ENCODE peak calls at places on chromosomes 6 and 20, in six cellular contexts. C is H7, U is HT-29, B is HCEC 1CT, P is GDM1, M is Karpas-422. A is an unnamed sample.
A peak's percentile ranks its signal among the peaks of the same experiment; 100 is the strongest.

GRCh38 chr6:82363368-82364086 is at the start of gene TPBG:
- DNase-seq in C (peak; percentile 87), U (peak; percentile 62), M (no peak), P (no peak), B (peak; percentile 73), A (peak; percentile 85)

GRCh38 chr6:125102901-125103300 is 50.7 kb upstream of the TPD52L1 start:
- DNase-seq in P (no peak), M (no peak), U (no peak), B (peak; percentile 99), C (no peak), A (peak; percentile 96)

GRCh38 chr6:115214283-115214682 is 846.4 kb downstream of the FRK start:
- DNase-seq in B (no peak), P (no peak), U (no peak), C (no peak), M (no peak), A (no peak)

GRCh38 chr6:25506020-25506419 is 146.0 kb upstream of the SCGN start:
- DNase-seq in B (no peak), C (no peak), U (no peak), P (no peak), M (no peak), A (no peak)

GRCh38 chr20:46202758-46203509 is 84.8 kb downstream of the CD40 start:
- DNase-seq in M (no peak), U (no peak), C (no peak), B (no peak), P (no peak), A (no peak)

GRCh38 chr6:90284745-90285481 is 11.7 kb downstream of the BACH2 start:
- DNase-seq in B (peak; percentile 45), C (no peak), P (no peak), U (peak; percentile 16), M (no peak), A (peak; percentile 90)

GRCh38 chr20:1214838-1215261 is 11.0 kb upstream of the RAD21L1 start:
- DNase-seq in P (no peak), C (no peak), M (no peak), U (no peak), B (no peak), A (no peak)

GRCh38 chr20:47725248-47725973 is 59.9 kb downstream of the SULF2 start:
- DNase-seq in B (peak; percentile 60), P (peak; percentile 50), C (peak; percentile 91), U (peak; percentile 99), M (peak; percentile 95), A (peak; percentile 63)

GRCh38 chr20:46221271-46221670 is 87.0 kb downstream of the CDH22 start:
- DNase-seq in B (no peak), C (no peak), P (no peak), M (peak; percentile 60), U (no peak), A (no peak)

GRCh38 chr6:169092375-169092774 is 161.3 kb downstream of the THBS2 start:
- DNase-seq in M (no peak), P (no peak), B (no peak), U (no peak), C (no peak), A (no peak)

GRCh38 chr20:35627121-35627520 is 11.5 kb downstream of the SPAG4 start:
- DNase-seq in C (no peak), B (no peak), U (no peak), M (no peak), P (no peak), A (no peak)

GRCh38 chr6:81241717-81242116 is 510.8 kb downstream of the TENT5A start:
- DNase-seq in B (peak; percentile 37), M (peak; percentile 44), C (peak; percentile 18), P (no peak), U (peak; percentile 59), A (peak; percentile 51)

GRCh38 chr6:84061613-84062398 is 28.2 kb downstream of the MRAP2 start:
- DNase-seq in C (peak; percentile 22), B (no peak), M (no peak), U (no peak), P (no peak), A (no peak)

GRCh38 chr20:62066339-62066982 is 780 bp upstream of the TAF4 start:
- DNase-seq in B (no peak), P (peak; percentile 25), C (peak; percentile 95), M (peak; percentile 72), U (peak; percentile 78), A (peak; percentile 25)

GRCh38 chr6:149147939-149148718 is 169.4 kb upstream of the TAB2 start:
- DNase-seq in U (no peak), P (no peak), M (no peak), C (no peak), B (no peak), A (no peak)

GRCh38 chr20:35833271-35833670 is 61.5 kb downstream of the PHF20 start:
- DNase-seq in M (no peak), P (no peak), U (no peak), B (peak; percentile 46), C (no peak), A (no peak)

GRCh38 chr6:35967059-35967769 is 46.3 kb upstream of the SRPK1 start:
- DNase-seq in M (no peak), C (peak; percentile 25), U (peak; percentile 39), B (no peak), P (no peak), A (no peak)

GRCh38 chr6:153727910-153728309 is 311.1 kb upstream of the OPRM1 start:
- DNase-seq in B (no peak), C (no peak), P (no peak), M (no peak), U (no peak), A (no peak)

A was measured in astrocyte.